ENCODE peak calls at places on chromosome 10, in eight cellular contexts. R is CD4-positive, alpha-beta T cell; Q is bronchial epithelial cell; Y is GM23338; E is right atrium auricular region; O is heart left ventricle; A is left lung; G is psoas muscle. X is an unnamed sample. For H3K27me3, the result is how much of the 10 kb centered on the place peaks cover.

GRCh38 chr10:24703700-24704099 is 20.0 kb downstream of the ARHGAP21 start:
- DNase-seq in G (no peak), A (no peak), O (no peak), Q (no peak), E (no peak), Y (no peak), R (no peak), X (peak)

GRCh38 chr10:132665946-132666732 is 119.8 kb downstream of the NKX6-2 start:
- DNase-seq in R (no peak), E (no peak), G (no peak), Y (no peak), Q (peak), O (no peak), A (peak), X (peak)

GRCh38 chr10:8412541-8412940 is 358.1 kb downstream of the GATA3 start:
- DNase-seq in E (no peak), O (no peak), R (no peak), A (no peak), Y (no peak), Q (no peak), G (no peak), X (no peak)

GRCh38 chr10:62610649-62611229 is 193.8 kb upstream of the ADO start:
- DNase-seq in R (peak), A (peak), O (peak), G (peak), E (no peak), Y (peak), Q (peak), X (no peak)

GRCh38 chr10:127405221-127405620 is 143.9 kb upstream of the NPS start:
- DNase-seq in Q (no peak), Y (no peak), E (no peak), A (no peak), O (no peak), R (no peak), G (no peak), X (peak)

GRCh38 chr10:32004161-32004591 is 52.0 kb downstream of the KIF5B start:
- DNase-seq in E (no peak), R (no peak), Q (no peak), A (no peak), Y (peak), G (peak), O (peak), X (no peak)

GRCh38 chr10:61465807-61466425 is 12.7 kb upstream of the TMEM26 start:
- DNase-seq in R (no peak), A (peak), G (no peak), Y (peak), E (no peak), O (no peak), Q (peak), X (no peak)

GRCh38 chr10:13633689-13634088 is 46.9 kb downstream of the PRPF18 start:
- DNase-seq in Y (peak), E (peak), G (peak), R (no peak), Q (no peak), A (no peak), O (peak), X (peak)

GRCh38 chr10:130105724-130106123 is 4.9 kb downstream of the C10orf143 start:
- DNase-seq in E (no peak), Y (peak), R (no peak), O (no peak), A (peak), G (no peak), Q (no peak), X (no peak)

GRCh38 chr10:80472234-80473095 is 18.4 kb downstream of the TSPAN14 start:
- DNase-seq in O (no peak), Q (peak), G (no peak), R (no peak), Y (no peak), E (no peak), A (no peak), X (no peak)

GRCh38 chr10:16867556-16867955 is 50.3 kb upstream of the RSU1 start:
- DNase-seq in Y (peak), G (no peak), R (no peak), O (no peak), Q (no peak), E (no peak), A (no peak), X (no peak)

GRCh38 chr10:132141526-132142395 is 45.0 kb upstream of the DPYSL4 start:
- DNase-seq in O (no peak), A (peak), E (no peak), G (peak), R (no peak), Y (no peak), Q (no peak), X (no peak)

GRCh38 chr10:100866575-100867098 is 46.1 kb upstream of the SLF2 start:
- DNase-seq in O (no peak), E (no peak), R (no peak), Q (no peak), Y (peak), A (no peak), G (no peak), X (no peak)
- H3K27me3 ChIP-seq in O (half or more), E (under half), R (under half), Q (under half), Y (under half), A (half or more), G (under half), X (under half)

GRCh38 chr10:59470570-59470969 is 108.2 kb upstream of the FAM13C start:
- DNase-seq in G (no peak), Y (peak), O (no peak), E (no peak), R (no peak), A (no peak), Q (no peak), X (no peak)
- H3K27me3 ChIP-seq in G (under half), Y (under half), O (under half), E (under half), R (under half), A (under half), Q (under half), X (under half)

GRCh38 chr10:19946791-19947190 is 130.6 kb downstream of the PLXDC2 start:
- DNase-seq in A (no peak), O (no peak), Y (peak), G (no peak), R (no peak), Q (no peak), E (no peak), X (no peak)

GRCh38 chr10:19947203-19947602 is 131.0 kb downstream of the PLXDC2 start:
- DNase-seq in R (no peak), G (no peak), Q (no peak), A (no peak), E (no peak), Y (no peak), O (no peak), X (no peak)

GRCh38 chr10:19945275-19945674 is 129.0 kb downstream of the PLXDC2 start:
- DNase-seq in Q (no peak), G (peak), Y (no peak), E (no peak), O (peak), A (no peak), R (no peak), X (no peak)

GRCh38 chr10:19946245-19946644 is 130.0 kb downstream of the PLXDC2 start:
- DNase-seq in A (no peak), E (no peak), Y (no peak), Q (no peak), R (no peak), G (no peak), O (no peak), X (no peak)

DNA sequence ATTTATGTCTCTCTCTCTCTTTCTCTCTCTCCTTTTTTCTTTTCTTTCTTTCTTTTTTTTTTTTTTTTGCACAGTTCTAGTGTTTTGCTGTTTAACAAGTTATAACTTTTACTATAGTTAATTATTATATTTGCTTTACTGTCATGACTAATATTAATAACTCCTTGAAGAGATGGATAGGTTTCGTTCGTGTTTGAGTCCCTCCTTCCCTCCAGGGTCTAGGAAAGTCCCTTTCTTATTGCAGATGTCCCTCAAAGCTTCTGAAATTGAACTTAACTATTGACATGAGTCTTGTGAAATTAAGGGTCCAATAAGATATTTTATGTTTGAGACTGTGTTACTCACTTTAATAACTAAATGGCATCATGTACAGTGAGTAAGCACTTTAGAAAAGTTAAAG is 131.4 kb downstream of the PLXDC2 start:
- DNase-seq in R (no peak), E (no peak), Y (no peak), Q (no peak), O (no peak), G (no peak), A (no peak), X (no peak)
- H3K27me3 ChIP-seq in R (under half), E (under half), Y (under half), Q (under half), O (under half), G (under half), A (under half), X (under half)

GRCh38 chr10:104643023-104643663 is 2.1 kb downstream of the SORCS3 start:
- DNase-seq in Y (no peak), R (no peak), A (no peak), O (no peak), G (no peak), E (peak), Q (no peak), X (no peak)

GRCh38 chr10:104642311-104643022 is 1.4 kb downstream of the SORCS3 start:
- DNase-seq in G (no peak), A (peak), E (peak), Y (peak), R (no peak), Q (peak), O (peak), X (no peak)

GRCh38 chr10:104640339-104641149 is 546 bp upstream of the SORCS3 start:
- DNase-seq in E (no peak), R (no peak), Q (no peak), G (no peak), Y (peak), O (no peak), A (peak), X (no peak)

GRCh38 chr10:104641150-104642000 is at the start of gene SORCS3:
- DNase-seq in Q (no peak), G (no peak), O (no peak), A (peak), Y (peak), R (no peak), E (peak), X (no peak)

DNA sequence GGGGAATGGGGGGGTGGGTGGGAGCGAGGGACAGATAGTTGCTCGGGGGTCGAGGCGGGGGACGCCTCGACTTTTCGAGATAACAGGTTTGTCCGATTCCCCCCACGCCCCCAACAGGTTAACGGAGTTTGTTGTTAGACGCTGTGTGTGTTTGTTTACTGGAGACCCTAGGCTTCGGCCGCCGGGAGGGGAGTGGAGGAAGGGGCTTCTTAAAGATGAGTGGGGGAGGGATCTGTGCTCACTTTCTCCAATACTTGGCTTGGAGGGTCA is 846 bp downstream of the SORCS3 start:
- DNase-seq in O (no peak), Q (no peak), Y (peak), R (no peak), G (no peak), E (no peak), A (no peak), X (no peak)
- H3K27me3 ChIP-seq in O (half or more), Q (under half), Y (half or more), R (half or more), G (under half), E (under half), A (half or more), X (under half)

DNA sequence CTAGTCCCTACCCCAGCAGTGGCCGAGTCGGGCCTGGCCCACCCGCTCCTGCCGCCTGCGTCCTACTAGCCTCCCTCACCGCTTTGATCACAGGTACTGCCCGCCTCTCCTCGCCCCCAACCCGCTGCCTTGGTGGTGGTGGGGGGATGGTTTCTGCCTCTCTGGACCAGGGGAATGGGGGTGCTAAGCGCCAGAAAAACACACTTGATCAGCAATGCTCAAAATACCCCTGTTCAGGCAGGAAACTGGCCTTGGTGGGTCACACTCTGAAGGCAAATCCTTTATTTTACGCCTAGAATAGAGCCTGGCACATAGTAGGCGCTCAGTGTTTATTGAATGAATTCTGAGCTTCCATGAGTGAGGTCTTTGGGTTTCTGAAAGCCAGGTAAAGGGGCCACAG is 1.0 kb upstream of the CRTAC1 start:
- DNase-seq in G (no peak), R (no peak), E (no peak), A (no peak), O (no peak), Y (no peak), Q (no peak), X (no peak)
- H3K27me3 ChIP-seq in G (under half), R (half or more), E (under half), A (half or more), O (half or more), Y (half or more), Q (under half), X (under half)

X was measured in BJ.